ENCODE peak calls at places on chromosomes 7 and 10, in six cellular contexts. O is GM23338, L is HL-60, G is K562, F is SK-N-SH, I is HCT116. R is an unnamed sample.

GRCh38 chr7:130732980-130733865 is 784 bp downstream of the KLF14 start:
- DNase-seq in I (peak), O (peak), L (no peak), G (peak), F (peak), R (no peak)

GRCh38 chr10:121710971-121711370 is 112.7 kb upstream of the FGFR2 start:
- DNase-seq in L (no peak), O (no peak), G (no peak), I (no peak), F (peak), R (no peak)

GRCh38 chr7:28280516-28280915 is 99.9 kb upstream of the JAZF1 start:
- DNase-seq in L (no peak), G (no peak), O (no peak), I (no peak), F (no peak), R (no peak)

GRCh38 chr7:20219446-20220292 is 2.5 kb upstream of the MACC1 start:
- DNase-seq in O (peak), L (peak), F (no peak), I (no peak), G (peak), R (no peak)

GRCh38 chr7:2029936-2030335 is 202.8 kb downstream of the MAD1L1 start:
- DNase-seq in F (peak), G (no peak), L (no peak), I (no peak), O (no peak), R (no peak)

GRCh38 chr7:121473645-121474300 is 77.7 kb upstream of the FAM3C start:
- DNase-seq in O (no peak), F (no peak), G (no peak), L (no peak), I (no peak), R (no peak)

GRCh38 chr10:34489436-34489835 is 325.7 kb downstream of the PARD3 start:
- DNase-seq in O (no peak), G (no peak), L (no peak), I (no peak), F (no peak), R (no peak)

GRCh38 chr7:112001089-112001826 is 204.9 kb downstream of the DOCK4 start:
- DNase-seq in G (no peak), F (no peak), L (no peak), O (no peak), I (peak), R (peak)

GRCh38 chr7:51307811-51308737 is 8.5 kb downstream of the COBL start:
- DNase-seq in G (no peak), I (no peak), O (no peak), L (no peak), F (no peak), R (no peak)

GRCh38 chr10:87692956-87693484 is 33.3 kb downstream of the PAPSS2 start:
- DNase-seq in G (no peak), L (no peak), F (no peak), I (no peak), O (no peak), R (no peak)

GRCh38 chr7:26664735-26665420 is 199.5 kb downstream of the SKAP2 start:
- DNase-seq in O (no peak), F (no peak), L (no peak), I (no peak), G (no peak), R (no peak)

GRCh38 chr10:12484945-12485805 is 135.8 kb downstream of the CAMK1D start:
- DNase-seq in O (peak), I (no peak), L (no peak), F (no peak), G (no peak), R (no peak)

GRCh38 chr10:98029149-98030092 is 1.0 kb downstream of the CRTAC1 start:
- DNase-seq in F (peak), O (peak), L (no peak), I (no peak), G (no peak), R (no peak)

GRCh38 chr7:134782121-134782623 is 2.7 kb downstream of the CALD1 start:
- DNase-seq in I (no peak), O (no peak), G (no peak), F (no peak), L (no peak), R (no peak)

GRCh38 chr10:118216071-118216470 is 126.1 kb downstream of the FAM204A start:
- DNase-seq in F (no peak), O (no peak), L (no peak), I (no peak), G (no peak), R (no peak)

GRCh38 chr10:16798571-16798970 is 18.7 kb downstream of the RSU1 start:
- DNase-seq in F (no peak), G (no peak), I (no peak), L (no peak), O (no peak), R (no peak)

GRCh38 chr10:76429642-76430041 is 998.2 kb downstream of the LRMDA start:
- DNase-seq in L (no peak), O (peak), F (no peak), I (no peak), G (no peak), R (no peak)

GRCh38 chr7:136869006-136869961 is 832 bp downstream of the CHRM2 start:
- DNase-seq in O (peak), L (no peak), F (peak), G (no peak), I (no peak), R (no peak)

GRCh38 chr7:102061981-102062390 is 224.7 kb upstream of the SH2B2 start:
- DNase-seq in F (no peak), L (peak), G (no peak), O (no peak), I (no peak), R (no peak)

GRCh38 chr10:74047304-74047703 is 49.4 kb downstream of the VCL start:
- DNase-seq in I (no peak), F (no peak), O (no peak), G (no peak), L (peak), R (no peak)

GRCh38 chr7:45716380-45717203 is 142.4 kb downstream of the ADCY1 start:
- DNase-seq in G (no peak), L (no peak), O (no peak), F (peak), I (no peak), R (no peak)

GRCh38 chr7:157136372-157136771 is 2.4 kb upstream of the UBE3C start:
- DNase-seq in L (peak), G (peak), O (peak), F (no peak), I (no peak), R (no peak)

GRCh38 chr7:12630615-12630884 is 56.9 kb upstream of the ARL4A start:
- DNase-seq in O (no peak), I (no peak), G (no peak), L (no peak), F (no peak), R (no peak)

GRCh38 chr7:113159746-113160339 is 41.5 kb upstream of the SMIM30 start:
- DNase-seq in L (peak), G (peak), O (peak), F (peak), I (peak), R (peak)

GRCh38 chr10:28778524-28778923 is 101.2 kb downstream of the BAMBI start:
- DNase-seq in O (no peak), I (no peak), G (peak), F (peak), L (no peak), R (no peak)

GRCh38 chr10:21173964-21174669 is 277.0 kb upstream of the NEBL start:
- DNase-seq in I (peak), L (no peak), G (peak), F (peak), O (peak), R (no peak)

GRCh38 chr7:44748948-44749731 is 493 bp downstream of the ZMIZ2 start:
- DNase-seq in L (no peak), G (no peak), O (peak), I (no peak), F (peak), R (no peak)

GRCh38 chr7:158133515-158134271 is 453.9 kb downstream of the PTPRN2 start:
- DNase-seq in O (no peak), F (no peak), I (no peak), L (no peak), G (no peak), R (no peak)

GRCh38 chr7:67644149-67644548 is 647.5 kb downstream of the TYW1 start:
- DNase-seq in O (no peak), F (no peak), L (no peak), G (no peak), I (no peak), R (no peak)

GRCh38 chr7:80918406-80918805 is 445 bp downstream of the SEMA3C start:
- DNase-seq in F (no peak), L (no peak), I (no peak), O (peak), G (no peak), R (no peak)

DNA sequence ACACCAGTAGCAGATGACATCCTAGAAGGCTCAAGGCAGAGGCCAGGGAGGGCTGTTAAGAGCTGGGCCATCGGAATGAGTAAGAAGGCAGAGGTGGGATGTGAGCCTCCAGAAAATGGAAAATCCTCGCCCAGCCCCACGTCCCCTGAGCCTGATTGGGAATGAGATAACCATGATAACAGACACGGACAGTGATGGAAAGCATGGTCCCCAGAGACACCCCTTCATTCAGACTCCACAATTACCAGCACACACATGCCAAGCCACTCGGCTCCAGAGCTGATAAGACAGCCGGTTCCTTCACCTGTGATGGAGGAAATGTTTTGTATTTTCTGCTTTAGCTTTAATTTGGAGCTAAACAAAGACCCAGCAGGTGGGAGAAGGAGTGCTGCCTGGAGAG is 106.0 kb downstream of the GRID1 start:
- DNase-seq in G (no peak), F (no peak), O (no peak), L (no peak), I (no peak), R (no peak)
- TF ChIP-seq REST in G (no peak), F (no peak), O (no peak), L (no peak), I (no peak), R (no peak)

GRCh38 chr10:103812431-103812830 is 42.9 kb downstream of the SH3PXD2A start:
- DNase-seq in I (no peak), L (no peak), G (no peak), O (no peak), F (no peak), R (no peak)
- TF ChIP-seq POLR2AphosphoS5 in I (no peak), L (no peak), G (no peak), O (no peak), F (no peak), R (no peak)

GRCh38 chr10:49827297-49827696 is 65.2 kb upstream of the OGDHL start:
- DNase-seq in G (no peak), F (no peak), O (peak), L (no peak), I (no peak), R (no peak)
- TF ChIP-seq REST in G (no peak), F (no peak), O (no peak), L (no peak), I (no peak), R (no peak)

GRCh38 chr7:100584046-100584676 is 1.8 kb downstream of the LRCH4 start:
- DNase-seq in G (no peak), L (peak), F (no peak), O (no peak), I (no peak), R (no peak)

GRCh38 chr7:100585511-100586265 is at the start of gene LRCH4:
- DNase-seq in O (peak), L (peak), G (peak), I (no peak), F (peak), R (no peak)

GRCh38 chr7:100588438-100588837 is 2.3 kb downstream of the FBXO24 start:
- DNase-seq in O (no peak), I (no peak), F (peak), G (peak), L (peak), R (no peak)

GRCh38 chr7:100584677-100585510 is 1.0 kb downstream of the LRCH4 start:
- DNase-seq in L (no peak), O (peak), F (peak), I (no peak), G (peak), R (no peak)

GRCh38 chr7:100586266-100587025 is at the start of gene FBXO24:
- DNase-seq in I (peak), O (peak), L (peak), F (peak), G (peak), R (peak)
- TF ChIP-seq POLR2AphosphoS5 in I (peak), O (peak), L (no peak), F (peak), G (peak), R (peak)

R was measured in Panc1.